ENCODE peak calls at places on chromosomes 1 and 21, in seven cellular contexts. M is mammary epithelial cell; S is left ventricle myocardium inferior; P is lower lobe of right lung; V is MM.1S; L is fibroblast of lung; Y is CD8-positive, alpha-beta memory T cell. W is an unnamed sample. For H3K4me1, the result is how much of the 10 kb centered on the place peaks cover.

GRCh38 chr1:115343200-115343737 is 5.2 kb upstream of the NGF start:
- DNase-seq in M (no peak), S (no peak), P (no peak), V (peak), L (no peak), Y (no peak), W (no peak)

GRCh38 chr1:228058172-228058980 is 24.1 kb upstream of the ARF1 start:
- DNase-seq in M (no peak), S (no peak), P (no peak), V (no peak), L (no peak), Y (no peak), W (peak)

GRCh38 chr1:100950776-100951175 is 54.9 kb downstream of the SLC30A7 start:
- DNase-seq in M (no peak), S (no peak), P (no peak), V (no peak), L (peak), Y (no peak), W (no peak)

GRCh38 chr21:39452207-39452964 is 616 bp downstream of the SH3BGR start:
- DNase-seq in M (peak), S (no peak), P (no peak), V (no peak), L (peak), Y (no peak), W (no peak)

GRCh38 chr1:38238294-38238693 is 191.7 kb upstream of the POU3F1 start:
- DNase-seq in M (no peak), S (no peak), P (no peak), V (no peak), L (no peak), Y (no peak), W (no peak)

GRCh38 chr21:29144736-29145353 is 14.4 kb downstream of the MAP3K7CL start:
- DNase-seq in M (peak), S (no peak), P (no peak), V (no peak), L (peak), Y (no peak), W (no peak)

GRCh38 chr1:20373764-20374163 is 83.1 kb downstream of the VWA5B1 start:
- DNase-seq in M (no peak), S (no peak), P (no peak), V (no peak), L (no peak), Y (no peak), W (no peak)

GRCh38 chr1:52348704-52349301 is 17.2 kb downstream of the CC2D1B start:
- DNase-seq in M (peak), S (no peak), P (no peak), V (no peak), L (peak), Y (no peak), W (no peak)

GRCh38 chr1:171625225-171625624 is 3.2 kb downstream of the MYOCOS start:
- DNase-seq in M (no peak), S (no peak), P (no peak), V (no peak), L (no peak), Y (no peak), W (no peak)

GRCh38 chr1:245404952-245405351 is 250.2 kb downstream of the KIF26B start:
- DNase-seq in M (no peak), S (no peak), P (no peak), V (no peak), L (no peak), Y (no peak), W (no peak)

GRCh38 chr1:180593382-180593781 is 34.6 kb downstream of the OVAAL start:
- DNase-seq in M (no peak), S (no peak), P (no peak), V (no peak), L (no peak), Y (no peak), W (no peak)

GRCh38 chr1:59415286-59415850 is 118.5 kb downstream of the FGGY start:
- DNase-seq in M (no peak), S (no peak), P (no peak), V (no peak), L (no peak), Y (no peak), W (no peak)

GRCh38 chr1:211653907-211654553 is 21.4 kb downstream of the NEK2 start:
- DNase-seq in M (peak), S (no peak), P (no peak), V (no peak), L (peak), Y (no peak), W (no peak)

GRCh38 chr1:159207774-159208459 is 3.2 kb downstream of the ACKR1 start:
- DNase-seq in M (no peak), S (no peak), P (no peak), V (no peak), L (no peak), Y (no peak), W (no peak)

GRCh38 chr1:231313661-231314060 is 24.0 kb downstream of the EXOC8 start:
- DNase-seq in M (no peak), S (no peak), P (no peak), V (no peak), L (no peak), Y (no peak), W (no peak)

GRCh38 chr1:109838838-109839240 is 71.8 kb upstream of the CSF1 start:
- DNase-seq in M (peak), S (no peak), P (no peak), V (no peak), L (peak), Y (no peak), W (no peak)

GRCh38 chr1:20992327-20993056 is 184.2 kb downstream of the EIF4G3 start:
- DNase-seq in M (no peak), S (no peak), P (no peak), V (peak), L (peak), Y (no peak), W (no peak)

GRCh38 chr1:20626098-20626427 is 7.2 kb upstream of the PINK1 start:
- DNase-seq in M (no peak), S (no peak), P (no peak), V (no peak), L (no peak), Y (no peak), W (no peak)

GRCh38 chr1:16318544-16318943 is 33.7 kb downstream of the FBXO42 start:
- DNase-seq in M (no peak), S (no peak), P (no peak), V (no peak), L (peak), Y (no peak), W (peak)

GRCh38 chr1:201119206-201119814 is 7.1 kb upstream of the CACNA1S start:
- DNase-seq in M (no peak), S (no peak), P (no peak), V (peak), L (peak), Y (peak), W (no peak)

GRCh38 chr1:31373897-31374486 is 1.1 kb upstream of the FABP3 start:
- DNase-seq in M (no peak), S (no peak), P (no peak), V (no peak), L (no peak), Y (no peak), W (no peak)

GRCh38 chr1:200035397-200035955 is 8.0 kb downstream of the NR5A2 start:
- DNase-seq in M (no peak), S (no peak), P (no peak), V (no peak), L (no peak), Y (no peak), W (no peak)

GRCh38 chr1:216894499-216894898 is 171.3 kb upstream of the ESRRG start:
- DNase-seq in M (no peak), S (no peak), P (no peak), V (no peak), L (no peak), Y (no peak), W (no peak)

GRCh38 chr1:213244664-213245091 is 193.6 kb downstream of the RPS6KC1 start:
- DNase-seq in M (peak), S (no peak), P (no peak), V (peak), L (peak), Y (no peak), W (no peak)

GRCh38 chr1:101216623-101217022 is 20.2 kb upstream of the S1PR1 start:
- DNase-seq in M (peak), S (no peak), P (no peak), V (no peak), L (no peak), Y (no peak), W (no peak)

GRCh38 chr21:36004441-36004840 is 55.9 kb downstream of the SETD4 start:
- DNase-seq in M (no peak), S (no peak), P (no peak), V (no peak), L (no peak), Y (no peak), W (no peak)

GRCh38 chr1:18149113-18149641 is 41.6 kb downstream of the IGSF21 start:
- DNase-seq in M (no peak), S (no peak), P (no peak), V (no peak), L (peak), Y (no peak), W (no peak)

GRCh38 chr21:46038871-46039397 is 57.4 kb downstream of the COL6A1 start:
- DNase-seq in M (no peak), S (peak), P (no peak), V (no peak), L (peak), Y (no peak), W (peak)

GRCh38 chr21:21682172-21682571 is 684.0 kb downstream of the NCAM2 start:
- DNase-seq in M (no peak), S (no peak), P (no peak), V (no peak), L (peak), Y (no peak), W (no peak)

GRCh38 chr1:180428782-180429695 is 73.3 kb downstream of the ACBD6 start:
- DNase-seq in M (no peak), S (no peak), P (no peak), V (no peak), L (no peak), Y (no peak), W (no peak)

DNA sequence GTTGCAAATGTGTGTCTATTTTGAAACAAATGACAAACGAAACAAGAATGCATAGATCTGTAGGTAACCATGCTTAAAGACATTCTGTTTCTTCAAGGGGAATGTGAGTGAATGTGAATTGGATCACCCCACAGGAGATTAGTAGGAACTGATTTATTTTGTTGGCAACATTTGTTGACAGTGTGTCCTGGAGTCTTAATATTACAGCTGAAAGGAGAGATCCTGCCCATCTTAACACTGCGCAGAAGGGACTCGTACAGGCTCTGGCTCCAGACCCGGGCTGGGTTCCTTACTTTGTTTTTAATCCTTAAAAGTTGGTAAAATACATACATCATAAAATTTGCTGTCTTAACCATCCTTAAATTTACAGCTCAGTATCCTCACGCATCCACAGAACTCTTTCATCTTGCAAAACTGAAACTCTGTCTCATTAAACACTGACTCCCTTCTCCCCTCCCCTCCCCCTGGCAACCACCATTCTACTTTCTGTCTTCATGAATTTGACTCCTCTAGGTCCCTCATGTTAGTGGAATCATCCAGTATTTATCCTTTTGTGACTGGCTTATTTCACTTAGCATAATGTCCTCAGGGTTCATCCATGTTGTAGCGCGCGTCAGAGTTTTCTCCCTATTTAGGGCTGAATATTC is 74.1 kb downstream of the GALNT2 start:
- DNase-seq in M (no peak), S (no peak), P (no peak), V (peak), L (peak), Y (no peak), W (no peak)
- H3K4me3 ChIP-seq in M (no peak), S (no peak), P (no peak), V (no peak), L (no peak), Y (no peak), W (no peak)

GRCh38 chr1:63363014-63363413 is 4.4 kb upstream of the ALG6 start:
- DNase-seq in M (no peak), S (no peak), P (no peak), V (no peak), L (no peak), Y (no peak), W (no peak)
- H3K4me1 ChIP-seq in M (under half), S (under half), P (under half), V (under half), L (under half), Y (under half), W (under half)

GRCh38 chr1:225883616-225884265 is 1.6 kb upstream of the TMEM63A start:
- DNase-seq in M (no peak), S (no peak), P (peak), V (no peak), L (no peak), Y (no peak), W (no peak)
- H3K4me3 ChIP-seq in M (no peak), S (peak), P (peak), V (no peak), L (no peak), Y (no peak), W (no peak)

GRCh38 chr1:158177705-158178450 is 2.8 kb upstream of the CD1D start:
- DNase-seq in M (peak), S (peak), P (peak), V (peak), L (peak), Y (no peak), W (peak)

GRCh38 chr1:158180741-158181576 is at the start of gene CD1D:
- DNase-seq in M (peak), S (peak), P (peak), V (no peak), L (peak), Y (no peak), W (peak)

GRCh38 chr1:158181577-158181922 is 855 bp downstream of the CD1D start:
- DNase-seq in M (no peak), S (no peak), P (no peak), V (no peak), L (no peak), Y (no peak), W (no peak)

GRCh38 chr1:158176399-158176798 is 4.3 kb upstream of the CD1D start:
- DNase-seq in M (no peak), S (no peak), P (no peak), V (no peak), L (no peak), Y (no peak), W (no peak)

GRCh38 chr1:158179301-158180041 is 1.2 kb upstream of the CD1D start:
- DNase-seq in M (no peak), S (no peak), P (no peak), V (peak), L (no peak), Y (no peak), W (no peak)
- H3K4me1 ChIP-seq in M (under half), S (under half), P (under half), V (under half), L (under half), Y (under half), W (under half)

GRCh38 chr1:154423988-154424326 is 18.8 kb downstream of the IL6R start:
- DNase-seq in M (no peak), S (no peak), P (no peak), V (no peak), L (no peak), Y (no peak), W (no peak)
- H3K4me3 ChIP-seq in M (no peak), S (no peak), P (no peak), V (no peak), L (no peak), Y (no peak), W (no peak)

GRCh38 chr1:116376734-116377096 is 3.7 kb downstream of the ATP1A1 start:
- DNase-seq in M (no peak), S (no peak), P (no peak), V (no peak), L (no peak), Y (no peak), W (no peak)
- H3K4me1 ChIP-seq in M (half or more), S (half or more), P (half or more), V (under half), L (under half), Y (half or more), W (under half)

DNA sequence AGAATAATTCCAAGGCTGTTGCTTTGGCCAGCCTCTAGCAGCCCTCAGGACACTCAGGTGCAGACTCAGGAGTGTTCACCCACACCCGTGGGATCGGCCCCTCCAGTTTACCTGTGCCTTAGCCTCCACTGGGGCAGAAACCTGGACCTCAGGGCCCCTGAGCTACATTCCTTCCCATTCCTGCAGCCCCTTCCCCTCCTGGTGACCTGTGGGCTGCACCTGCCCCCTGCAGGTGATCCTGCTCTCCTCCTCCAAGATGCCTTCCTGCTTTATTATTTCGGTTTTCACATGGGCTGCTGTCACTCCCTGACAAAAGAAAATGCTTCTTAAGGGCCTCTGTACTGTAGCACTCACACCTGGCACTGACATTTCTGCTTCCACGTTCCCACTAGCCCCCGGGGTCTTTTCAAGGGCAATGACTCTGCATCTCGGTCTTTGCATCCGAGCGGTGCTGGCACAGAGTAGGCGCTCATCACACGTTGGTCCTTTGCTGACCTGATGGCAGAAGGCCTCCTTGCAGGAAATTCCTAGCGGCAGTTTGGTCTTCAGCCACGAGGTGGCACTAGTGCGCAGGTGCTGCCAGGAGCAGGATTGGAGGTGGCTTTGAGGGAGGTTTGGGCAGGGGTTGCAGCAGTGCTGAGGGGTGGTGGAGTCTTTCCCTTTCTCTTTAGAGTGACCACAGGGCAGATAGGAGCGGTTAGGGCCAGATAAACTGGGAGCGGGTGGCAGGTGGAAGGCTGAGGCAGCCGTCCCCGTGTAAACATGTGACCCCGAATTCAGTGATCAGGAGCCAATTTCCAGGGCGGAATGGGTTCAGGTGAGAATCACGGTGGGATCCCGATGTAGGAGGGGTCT is 25.3 kb upstream of the ETV3 start:
- DNase-seq in M (peak), S (peak), P (peak), V (peak), L (peak), Y (peak), W (peak)
- H3K4me3 ChIP-seq in M (no peak), S (no peak), P (no peak), V (peak), L (no peak), Y (no peak), W (no peak)

GRCh38 chr21:44891631-44892031 is 18.1 kb upstream of the PTTG1IP start:
- DNase-seq in M (no peak), S (peak), P (peak), V (no peak), L (no peak), Y (no peak), W (no peak)
- H3K4me1 ChIP-seq in M (under half), S (under half), P (under half), V (under half), L (under half), Y (under half), W (under half)